ENCODE peak calls at places on chromosomes 5 and 9, in eight cellular contexts. X is IMR-90, A is A549, D is NB4, K is GM12891, E is tibial nerve, G is transverse colon, B is stomach. Z is an unnamed sample.

GRCh38 chr5:42992035-42992570 is 48.0 kb downstream of the ANXA2R start:
- DNase-seq in G (peak; percentile 80), B (peak; percentile 68), E (peak; percentile 73), D (peak; percentile 99), A (peak; percentile 87), K (peak; percentile 40), X (peak; percentile 88), Z (peak; percentile 98)

GRCh38 chr5:11903121-11903613 is 1.1 kb downstream of the CTNND2 start:
- DNase-seq in A (no peak), K (no peak), B (no peak), E (no peak), G (no peak), D (no peak), X (no peak), Z (no peak)

GRCh38 chr9:38284768-38285080 is 107.8 kb upstream of the ALDH1B1 start:
- DNase-seq in E (no peak), G (no peak), D (no peak), A (no peak), K (no peak), X (no peak), B (no peak), Z (no peak)

GRCh38 chr9:126481862-126482261 is 131.9 kb upstream of the LMX1B start:
- DNase-seq in D (no peak), X (no peak), K (no peak), B (no peak), E (no peak), G (no peak), A (no peak), Z (no peak)

GRCh38 chr9:84667571-84668203 is 1.8 kb upstream of the NTRK2 start:
- DNase-seq in G (no peak), A (peak; percentile 41), K (peak; percentile 21), B (no peak), X (peak; percentile 12), D (no peak), E (peak; percentile 37), Z (peak; percentile 87)

GRCh38 chr5:156312897-156313680 is 13.9 kb upstream of the SGCD start:
- DNase-seq in X (no peak), B (no peak), A (peak; percentile 31), K (no peak), E (no peak), G (no peak), D (no peak), Z (no peak)

GRCh38 chr5:57493034-57493433 is 10.4 kb upstream of the ACTBL2 start:
- DNase-seq in E (no peak), B (no peak), X (no peak), A (no peak), D (no peak), G (no peak), K (no peak), Z (no peak)

GRCh38 chr9:114769664-114770063 is 36.2 kb downstream of the TNFSF15 start:
- DNase-seq in G (no peak), B (no peak), X (peak; percentile 49), K (no peak), A (no peak), D (no peak), E (no peak), Z (no peak)

GRCh38 chr5:54412913-54413312 is 42.6 kb upstream of the HSPB3 start:
- DNase-seq in K (no peak), B (no peak), G (no peak), A (no peak), D (no peak), X (no peak), E (no peak), Z (no peak)

GRCh38 chr5:142677212-142677611 is 8.7 kb downstream of the FGF1 start:
- DNase-seq in X (peak; percentile 61), A (peak; percentile 13), G (no peak), D (no peak), B (no peak), E (no peak), K (no peak), Z (no peak)

GRCh38 chr5:145975361-145976066 is 39.1 kb downstream of the SH3RF2 start:
- DNase-seq in D (peak; percentile 19), X (peak; percentile 89), A (peak; percentile 80), K (no peak), E (no peak), G (no peak), B (peak; percentile 37), Z (no peak)

GRCh38 chr9:137355445-137356365 is 53.6 kb upstream of the NRARP start:
- DNase-seq in K (no peak), A (no peak), D (no peak), X (peak; percentile 12), B (peak; percentile 16), E (no peak), G (no peak), Z (no peak)

GRCh38 chr5:61816146-61816545 is 484.1 kb downstream of the ZSWIM6 start:
- DNase-seq in K (no peak), G (no peak), E (no peak), A (no peak), D (no peak), X (no peak), B (no peak), Z (no peak)

DNA sequence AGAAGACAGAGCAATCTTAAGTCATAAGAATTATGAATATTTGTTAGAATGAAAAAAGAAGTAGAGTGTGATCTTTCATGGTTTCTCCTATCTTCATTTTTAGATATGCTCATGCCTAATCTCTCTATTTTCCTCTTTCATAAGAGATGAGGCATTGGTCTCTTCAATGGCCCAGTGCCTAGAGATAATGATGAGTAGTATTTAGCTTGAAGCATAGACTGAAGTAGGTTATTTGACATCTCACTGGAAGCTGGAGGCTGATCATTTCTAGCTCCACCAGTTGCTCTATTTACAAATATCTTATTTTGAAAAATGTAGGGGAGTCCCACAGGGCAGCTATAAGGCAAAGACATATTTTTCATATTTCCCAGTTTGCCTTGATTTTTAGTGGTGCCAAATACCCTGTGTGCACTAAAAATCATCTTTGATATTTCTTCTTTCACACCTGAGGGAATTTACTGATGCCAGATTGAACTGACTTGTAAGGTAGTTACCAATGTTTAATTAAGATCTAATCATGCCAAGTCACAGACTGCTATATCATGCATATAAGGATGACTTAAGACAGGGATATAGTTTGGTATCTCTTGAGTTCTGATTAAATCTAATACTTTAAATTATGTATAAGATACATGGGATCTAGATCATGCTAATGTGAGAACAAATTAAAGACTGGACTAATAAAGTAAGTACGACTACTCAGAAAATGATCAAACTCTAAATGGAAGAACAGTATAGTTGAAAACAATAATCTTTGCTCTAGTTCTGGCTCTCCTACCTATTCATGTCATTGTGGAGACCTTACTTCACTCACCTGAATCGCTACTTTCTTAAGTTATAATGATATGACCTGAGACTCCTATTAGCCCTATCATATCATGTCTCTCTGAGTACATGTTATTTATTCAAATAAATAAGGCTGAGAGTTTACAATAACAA is 108.2 kb upstream of the IFNE start:
- DNase-seq in D (no peak), G (no peak), X (peak; percentile 48), K (no peak), E (no peak), B (no peak), A (no peak), Z (no peak)
- TF ChIP-seq POLR2A in D (no peak), G (no peak), X (no peak), K (no peak), E (no peak), B (no peak), A (no peak), Z (no peak)

DNA sequence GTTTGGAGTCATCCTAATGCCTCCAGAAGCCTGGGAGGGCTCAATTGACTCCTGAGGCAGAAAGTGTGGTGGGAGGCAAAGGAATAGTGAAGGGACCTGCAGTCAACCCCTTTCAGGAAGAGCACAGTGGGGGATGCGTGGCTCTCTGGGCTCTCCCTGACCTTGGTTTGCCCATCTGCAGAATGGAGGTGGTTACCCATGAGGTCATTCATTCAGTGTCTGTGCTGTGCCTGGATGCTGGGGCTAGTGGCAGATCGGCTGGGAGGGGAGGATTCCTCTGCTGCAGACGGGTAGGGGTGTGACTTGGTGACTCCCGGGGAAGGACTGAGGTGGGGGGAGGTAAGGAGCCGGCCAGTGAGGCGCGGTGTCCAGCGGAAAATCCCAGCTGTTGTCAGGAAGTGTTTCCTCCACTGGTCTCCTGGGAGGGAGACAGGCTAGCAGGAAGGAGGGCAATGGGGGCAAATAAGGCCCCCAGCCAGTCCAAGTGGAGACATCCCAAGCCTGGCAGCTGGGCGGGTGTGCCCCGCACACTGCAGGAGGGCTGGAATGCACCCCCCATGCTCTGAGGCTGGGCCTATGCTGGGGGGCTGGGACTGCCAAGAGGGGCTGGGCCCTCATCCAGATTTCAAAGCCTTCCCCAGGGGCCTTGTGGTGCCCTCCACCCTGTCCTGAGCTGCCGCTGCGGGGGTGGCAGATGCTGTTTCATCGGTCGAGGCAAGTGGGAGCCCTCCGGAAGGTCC is 10.9 kb downstream of the CXXC5 start:
- DNase-seq in B (peak; percentile 57), K (no peak), E (no peak), G (no peak), A (peak; percentile 70), X (peak; percentile 77), D (peak; percentile 67), Z (no peak)
- TF ChIP-seq POLR2A in B (no peak), K (no peak), E (no peak), G (no peak), A (no peak), X (no peak), D (no peak), Z (no peak)

GRCh38 chr5:75362474-75362975 is 25.5 kb downstream of the HMGCR start:
- DNase-seq in B (no peak), X (no peak), G (no peak), E (no peak), A (no peak), K (no peak), D (no peak), Z (no peak)
- TF ChIP-seq POLR2A in B (no peak), X (no peak), G (no peak), E (no peak), A (no peak), K (peak; percentile 10), D (no peak), Z (no peak)

GRCh38 chr9:131676431-131676972 is 63.4 kb downstream of the RAPGEF1 start:
- DNase-seq in E (no peak), G (peak; percentile 54), D (no peak), B (no peak), A (no peak), X (no peak), K (no peak), Z (no peak)

GRCh38 chr9:131677445-131678180 is 62.3 kb downstream of the RAPGEF1 start:
- DNase-seq in K (no peak), G (peak; percentile 50), B (no peak), X (peak; percentile 83), A (no peak), E (no peak), D (peak; percentile 62), Z (no peak)

GRCh38 chr9:131677051-131677444 is 62.8 kb downstream of the RAPGEF1 start:
- DNase-seq in E (no peak), X (peak; percentile 55), K (no peak), A (no peak), B (no peak), G (no peak), D (no peak), Z (no peak)

GRCh38 chr9:131679261-131680020 is 60.4 kb downstream of the RAPGEF1 start:
- DNase-seq in K (no peak), D (no peak), B (no peak), X (no peak), E (no peak), A (no peak), G (no peak), Z (no peak)

DNA sequence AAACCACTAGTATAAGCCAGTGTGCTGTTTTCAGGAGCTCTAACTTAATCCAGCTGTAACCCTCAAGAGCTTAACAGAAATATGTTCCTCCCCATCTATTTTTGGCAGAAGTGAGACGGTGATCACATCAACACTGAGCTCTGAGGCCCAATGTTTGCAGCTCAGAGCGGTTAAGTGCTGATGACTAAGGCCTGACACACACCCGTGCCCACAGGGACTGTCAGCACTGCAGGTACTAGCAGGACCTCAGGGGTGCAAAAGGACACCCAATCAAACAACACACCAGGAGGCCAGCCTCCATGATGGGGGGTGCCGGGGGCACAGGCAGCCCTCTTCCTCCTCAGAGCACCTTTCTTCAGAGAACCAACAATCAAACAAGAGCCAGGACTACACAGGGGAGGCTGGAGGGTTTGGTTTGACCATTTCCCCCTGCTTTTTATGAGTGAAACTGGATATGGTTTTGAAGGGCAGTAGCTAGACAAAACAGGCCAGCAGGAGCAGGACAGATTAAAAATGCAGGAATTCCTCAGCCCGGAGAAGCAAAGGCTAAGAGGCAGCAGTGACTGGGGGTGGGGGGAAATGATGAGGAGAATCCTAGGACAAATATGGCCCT is 61.3 kb downstream of the RAPGEF1 start:
- DNase-seq in E (peak; percentile 70), G (peak; percentile 78), D (peak; percentile 95), K (peak; percentile 66), X (peak; percentile 98), B (peak; percentile 68), A (peak; percentile 67), Z (peak; percentile 84)
- TF ChIP-seq POLR2A in E (no peak), G (peak; percentile 50), D (no peak), K (peak; percentile 76), X (peak; percentile 24), B (no peak), A (no peak), Z (no peak)

Z was measured in lower leg skin.